ENCODE peak calls at places on chromosomes 5 and 9, in five cellular contexts. One of them, this sample, is unnamed.

GRCh38 chr5:112165897-112166737 is 253.0 kb downstream of the EPB41L4A start:
- DNase-seq in activated T-cell treated with anti-CD3 and anti-CD28 coated beads for 48 hours: no peak
- DNase-seq in HEK293T: no peak
- DNase-seq in chondrocyte: no peak
- DNase-seq in Right ventricle myocardium superior: no peak
- DNase-seq in this sample: no peak

GRCh38 chr9:128011071-128011817 is 30.5 kb upstream of the EEIG1 start:
- DNase-seq in activated T-cell treated with anti-CD3 and anti-CD28 coated beads for 48 hours: no peak
- DNase-seq in HEK293T: no peak
- DNase-seq in Right ventricle myocardium superior: peak
- DNase-seq in chondrocyte: no peak
- DNase-seq in this sample: peak

GRCh38 chr5:38835887-38836286 is 9.9 kb upstream of the OSMR start:
- DNase-seq in Right ventricle myocardium superior: no peak
- DNase-seq in HEK293T: no peak
- DNase-seq in chondrocyte: no peak
- DNase-seq in activated T-cell treated with anti-CD3 and anti-CD28 coated beads for 48 hours: no peak
- DNase-seq in this sample: no peak

GRCh38 chr9:81397735-81398381 is 291.5 kb downstream of the TLE1 start:
- DNase-seq in chondrocyte: no peak
- DNase-seq in HEK293T: no peak
- DNase-seq in activated T-cell treated with anti-CD3 and anti-CD28 coated beads for 48 hours: no peak
- DNase-seq in Right ventricle myocardium superior: no peak
- DNase-seq in this sample: no peak

GRCh38 chr5:2093859-2094615 is 211.3 kb upstream of the IRX4 start:
- DNase-seq in Right ventricle myocardium superior: peak
- DNase-seq in activated T-cell treated with anti-CD3 and anti-CD28 coated beads for 48 hours: no peak
- DNase-seq in chondrocyte: no peak
- DNase-seq in HEK293T: no peak
- DNase-seq in this sample: no peak

GRCh38 chr5:136814621-136815378 is 449.5 kb upstream of the TRPC7 start:
- DNase-seq in Right ventricle myocardium superior: no peak
- DNase-seq in chondrocyte: no peak
- DNase-seq in HEK293T: no peak
- DNase-seq in activated T-cell treated with anti-CD3 and anti-CD28 coated beads for 48 hours: no peak
- DNase-seq in this sample: no peak

GRCh38 chr9:131650254-131650653 is 89.6 kb downstream of the RAPGEF1 start:
- DNase-seq in HEK293T: no peak
- DNase-seq in chondrocyte: no peak
- DNase-seq in Right ventricle myocardium superior: peak
- DNase-seq in activated T-cell treated with anti-CD3 and anti-CD28 coated beads for 48 hours: no peak
- DNase-seq in this sample: no peak

GRCh38 chr5:177312649-177313181 is 1.0 kb upstream of the MXD3 start:
- DNase-seq in Right ventricle myocardium superior: no peak
- DNase-seq in activated T-cell treated with anti-CD3 and anti-CD28 coated beads for 48 hours: peak
- DNase-seq in chondrocyte: peak
- DNase-seq in HEK293T: peak
- DNase-seq in this sample: peak

GRCh38 chr5:73265641-73266040 is 92.6 kb downstream of the TMEM174 start:
- DNase-seq in Right ventricle myocardium superior: no peak
- DNase-seq in HEK293T: no peak
- DNase-seq in chondrocyte: no peak
- DNase-seq in activated T-cell treated with anti-CD3 and anti-CD28 coated beads for 48 hours: no peak
- DNase-seq in this sample: no peak

GRCh38 chr5:173626501-173626812 is 10.0 kb upstream of the BOD1 start:
- DNase-seq in chondrocyte: no peak
- DNase-seq in activated T-cell treated with anti-CD3 and anti-CD28 coated beads for 48 hours: no peak
- DNase-seq in Right ventricle myocardium superior: no peak
- DNase-seq in HEK293T: no peak
- DNase-seq in this sample: no peak

GRCh38 chr9:84327184-84327583 is 13.4 kb downstream of the SLC28A3 start:
- DNase-seq in Right ventricle myocardium superior: no peak
- DNase-seq in HEK293T: no peak
- DNase-seq in activated T-cell treated with anti-CD3 and anti-CD28 coated beads for 48 hours: no peak
- DNase-seq in chondrocyte: no peak
- DNase-seq in this sample: no peak

GRCh38 chr9:36720043-36720442 is 147.3 kb downstream of the MELK start:
- DNase-seq in chondrocyte: no peak
- DNase-seq in activated T-cell treated with anti-CD3 and anti-CD28 coated beads for 48 hours: no peak
- DNase-seq in HEK293T: no peak
- DNase-seq in Right ventricle myocardium superior: no peak
- DNase-seq in this sample: no peak

GRCh38 chr9:69036799-69037198 is 1.2 kb downstream of the FXN start:
- DNase-seq in chondrocyte: no peak
- DNase-seq in Right ventricle myocardium superior: no peak
- DNase-seq in activated T-cell treated with anti-CD3 and anti-CD28 coated beads for 48 hours: no peak
- DNase-seq in HEK293T: no peak
- DNase-seq in this sample: no peak

GRCh38 chr5:16812911-16813310 is 123.2 kb downstream of the MYO10 start:
- DNase-seq in HEK293T: no peak
- DNase-seq in chondrocyte: no peak
- DNase-seq in activated T-cell treated with anti-CD3 and anti-CD28 coated beads for 48 hours: no peak
- DNase-seq in Right ventricle myocardium superior: no peak
- DNase-seq in this sample: peak

GRCh38 chr5:137184734-137185133 is 314.4 kb downstream of the SPOCK1 start:
- DNase-seq in Right ventricle myocardium superior: no peak
- DNase-seq in chondrocyte: no peak
- DNase-seq in activated T-cell treated with anti-CD3 and anti-CD28 coated beads for 48 hours: no peak
- DNase-seq in HEK293T: no peak
- DNase-seq in this sample: no peak

GRCh38 chr9:35758475-35759050 is 4.5 kb upstream of the MSMP start:
- DNase-seq in HEK293T: no peak
- DNase-seq in chondrocyte: no peak
- DNase-seq in activated T-cell treated with anti-CD3 and anti-CD28 coated beads for 48 hours: no peak
- DNase-seq in Right ventricle myocardium superior: no peak
- DNase-seq in this sample: no peak

GRCh38 chr9:18928711-18929110 is 104.3 kb downstream of the SAXO1 start:
- DNase-seq in Right ventricle myocardium superior: no peak
- DNase-seq in chondrocyte: no peak
- DNase-seq in activated T-cell treated with anti-CD3 and anti-CD28 coated beads for 48 hours: no peak
- DNase-seq in HEK293T: no peak
- DNase-seq in this sample: no peak

GRCh38 chr5:129118405-129118804 is 23.9 kb downstream of the ISOC1 start:
- DNase-seq in HEK293T: no peak
- DNase-seq in chondrocyte: no peak
- DNase-seq in Right ventricle myocardium superior: no peak
- DNase-seq in activated T-cell treated with anti-CD3 and anti-CD28 coated beads for 48 hours: no peak
- DNase-seq in this sample: no peak

GRCh38 chr5:83744851-83745250 is 24.2 kb upstream of the HAPLN1 start:
- DNase-seq in activated T-cell treated with anti-CD3 and anti-CD28 coated beads for 48 hours: no peak
- DNase-seq in Right ventricle myocardium superior: no peak
- DNase-seq in chondrocyte: no peak
- DNase-seq in HEK293T: no peak
- DNase-seq in this sample: no peak

GRCh38 chr5:13188393-13188792 is 756.1 kb downstream of the DNAH5 start:
- DNase-seq in HEK293T: no peak
- DNase-seq in Right ventricle myocardium superior: no peak
- DNase-seq in activated T-cell treated with anti-CD3 and anti-CD28 coated beads for 48 hours: no peak
- DNase-seq in chondrocyte: no peak
- DNase-seq in this sample: no peak

GRCh38 chr5:172370648-172371248 is 83.6 kb downstream of the SH3PXD2B start:
- DNase-seq in Right ventricle myocardium superior: no peak
- DNase-seq in HEK293T: no peak
- DNase-seq in activated T-cell treated with anti-CD3 and anti-CD28 coated beads for 48 hours: peak
- DNase-seq in chondrocyte: no peak
- DNase-seq in this sample: peak

GRCh38 chr5:170603578-170604565 is 100.1 kb downstream of the KCNIP1 start:
- DNase-seq in Right ventricle myocardium superior: no peak
- DNase-seq in chondrocyte: peak
- DNase-seq in activated T-cell treated with anti-CD3 and anti-CD28 coated beads for 48 hours: peak
- DNase-seq in HEK293T: peak
- DNase-seq in this sample: peak

GRCh38 chr5:153863941-153864340 is 174.8 kb downstream of the FAM114A2 start:
- DNase-seq in chondrocyte: no peak
- DNase-seq in HEK293T: no peak
- DNase-seq in activated T-cell treated with anti-CD3 and anti-CD28 coated beads for 48 hours: no peak
- DNase-seq in Right ventricle myocardium superior: no peak
- DNase-seq in this sample: no peak

GRCh38 chr5:122863240-122863639 is 17.8 kb downstream of the SNX24 start:
- DNase-seq in HEK293T: no peak
- DNase-seq in activated T-cell treated with anti-CD3 and anti-CD28 coated beads for 48 hours: no peak
- DNase-seq in Right ventricle myocardium superior: no peak
- DNase-seq in chondrocyte: no peak
- DNase-seq in this sample: no peak

GRCh38 chr9:88535932-88536324 is 950 bp downstream of the NXNL2 start:
- DNase-seq in HEK293T: no peak
- DNase-seq in activated T-cell treated with anti-CD3 and anti-CD28 coated beads for 48 hours: no peak
- DNase-seq in Right ventricle myocardium superior: no peak
- DNase-seq in chondrocyte: no peak
- DNase-seq in this sample: no peak

GRCh38 chr9:114662081-114662989 is 4.7 kb upstream of the TEX53 start:
- DNase-seq in Right ventricle myocardium superior: no peak
- DNase-seq in activated T-cell treated with anti-CD3 and anti-CD28 coated beads for 48 hours: peak
- DNase-seq in HEK293T: peak
- DNase-seq in chondrocyte: no peak
- DNase-seq in this sample: peak

GRCh38 chr9:99544526-99544925 is 277.2 kb upstream of the NR4A3 start:
- DNase-seq in chondrocyte: no peak
- DNase-seq in activated T-cell treated with anti-CD3 and anti-CD28 coated beads for 48 hours: no peak
- DNase-seq in HEK293T: no peak
- DNase-seq in Right ventricle myocardium superior: no peak
- DNase-seq in this sample: no peak

GRCh38 chr5:17432571-17432970 is 65.5 kb upstream of the TAF11L2 start:
- DNase-seq in HEK293T: no peak
- DNase-seq in chondrocyte: no peak
- DNase-seq in Right ventricle myocardium superior: no peak
- DNase-seq in activated T-cell treated with anti-CD3 and anti-CD28 coated beads for 48 hours: no peak
- DNase-seq in this sample: no peak

GRCh38 chr5:107831612-107832395 is 161.1 kb upstream of the EFNA5 start:
- DNase-seq in chondrocyte: no peak
- DNase-seq in activated T-cell treated with anti-CD3 and anti-CD28 coated beads for 48 hours: no peak
- DNase-seq in Right ventricle myocardium superior: no peak
- DNase-seq in HEK293T: peak
- DNase-seq in this sample: no peak

GRCh38 chr5:42993516-42994284 is 46.4 kb downstream of the ANXA2R start:
- DNase-seq in HEK293T: no peak
- DNase-seq in activated T-cell treated with anti-CD3 and anti-CD28 coated beads for 48 hours: peak
- DNase-seq in Right ventricle myocardium superior: peak
- DNase-seq in chondrocyte: no peak
- DNase-seq in this sample: peak

GRCh38 chr5:109324351-109324750 is 85.4 kb downstream of the PJA2 start:
- DNase-seq in HEK293T: no peak
- DNase-seq in activated T-cell treated with anti-CD3 and anti-CD28 coated beads for 48 hours: no peak
- DNase-seq in Right ventricle myocardium superior: no peak
- DNase-seq in chondrocyte: no peak
- DNase-seq in this sample: no peak

GRCh38 chr9:126307306-126308061 is 19.1 kb upstream of the MVB12B start:
- DNase-seq in chondrocyte: no peak
- DNase-seq in Right ventricle myocardium superior: no peak
- DNase-seq in activated T-cell treated with anti-CD3 and anti-CD28 coated beads for 48 hours: no peak
- DNase-seq in HEK293T: no peak
- DNase-seq in this sample: no peak

This sample was measured in left colon.